ENCODE peak calls at places on chromosomes 11 and 22, in nine cellular contexts. R is adrenal gland, G is spleen, S is transverse colon, Z is ovary, O is heart left ventricle, M is stomach, J is tibial nerve, U is body of pancreas. K is an unnamed sample. For H3K9me3, the result is how much of the 10 kb centered on the place peaks cover.

GRCh38 chr11:62860835-62861563 is 19.7 kb upstream of the SLC3A2 start:
- DNase-seq in R (no peak), G (peak), S (no peak), Z (no peak), O (no peak), M (no peak), J (no peak), U (no peak), K (no peak)

GRCh38 chr11:110761994-110762393 is 49.8 kb upstream of the ARHGAP20 start:
- DNase-seq in R (no peak), G (no peak), S (no peak), Z (no peak), O (no peak), M (no peak), J (no peak), U (no peak), K (no peak)

GRCh38 chr11:898540-899190 is 11.9 kb downstream of the CHID1 start:
- DNase-seq in R (no peak), G (no peak), S (no peak), Z (no peak), O (no peak), M (no peak), J (no peak), U (no peak), K (no peak)

GRCh38 chr11:38131535-38131934 is 1533.5 kb upstream of the RAG2 start:
- DNase-seq in R (no peak), G (no peak), S (no peak), Z (no peak), O (no peak), M (no peak), J (no peak), U (no peak), K (no peak)

GRCh38 chr11:47335733-47336132 is 16.8 kb downstream of the MYBPC3 start:
- DNase-seq in R (no peak), G (peak), S (no peak), Z (no peak), O (no peak), M (no peak), J (no peak), U (no peak), K (no peak)

GRCh38 chr11:58525037-58525614 is 17.2 kb upstream of the OR5B21 start:
- DNase-seq in R (no peak), G (no peak), S (no peak), Z (no peak), O (no peak), M (no peak), J (no peak), U (no peak), K (no peak)

GRCh38 chr22:45007946-45008852 is 1.6 kb downstream of the PHF21B start:
- DNase-seq in R (peak), G (no peak), S (no peak), Z (peak), O (no peak), M (no peak), J (no peak), U (no peak), K (no peak)

GRCh38 chr22:36334081-36334831 is 53.5 kb downstream of the MYH9 start:
- DNase-seq in R (no peak), G (peak), S (peak), Z (no peak), O (no peak), M (no peak), J (no peak), U (no peak), K (no peak)

GRCh38 chr11:2129699-2130366 is 9.4 kb downstream of the IGF2 start:
- DNase-seq in R (no peak), G (peak), S (no peak), Z (no peak), O (peak), M (no peak), J (no peak), U (no peak), K (no peak)

GRCh38 chr11:12247543-12248287 is 129.7 kb upstream of the PARVA start:
- DNase-seq in R (no peak), G (no peak), S (no peak), Z (no peak), O (no peak), M (no peak), J (no peak), U (no peak), K (no peak)

GRCh38 chr11:88447285-88447684 is 109.7 kb upstream of the CTSC start:
- DNase-seq in R (no peak), G (no peak), S (no peak), Z (no peak), O (no peak), M (no peak), J (no peak), U (no peak), K (no peak)

GRCh38 chr11:36214976-36215687 is 74.1 kb downstream of the COMMD9 start:
- DNase-seq in R (no peak), G (no peak), S (no peak), Z (no peak), O (no peak), M (no peak), J (no peak), U (no peak), K (no peak)

GRCh38 chr11:32382339-32383049 is 52.8 kb downstream of the WT1 start:
- DNase-seq in R (no peak), G (no peak), S (no peak), Z (peak), O (no peak), M (no peak), J (no peak), U (no peak), K (no peak)

GRCh38 chr11:38667359-38667758 is 2069.3 kb upstream of the RAG2 start:
- DNase-seq in R (no peak), G (peak), S (no peak), Z (no peak), O (no peak), M (no peak), J (no peak), U (no peak), K (no peak)

GRCh38 chr22:24185501-24186351 is 4.4 kb downstream of the SUSD2 start:
- DNase-seq in R (no peak), G (peak), S (no peak), Z (no peak), O (no peak), M (no peak), J (no peak), U (no peak), K (no peak)

GRCh38 chr11:8757533-8757932 is 74.9 kb downstream of the RPL27A start:
- DNase-seq in R (no peak), G (no peak), S (no peak), Z (no peak), O (no peak), M (no peak), J (no peak), U (no peak), K (no peak)

GRCh38 chr22:19885841-19886592 is 31.3 kb upstream of the GNB1L start:
- DNase-seq in R (no peak), G (peak), S (no peak), Z (no peak), O (peak), M (no peak), J (no peak), U (no peak), K (peak)

GRCh38 chr22:19974935-19975706 is 33.5 kb upstream of the TXNRD2 start:
- DNase-seq in R (no peak), G (no peak), S (no peak), Z (no peak), O (no peak), M (no peak), J (no peak), U (no peak), K (no peak)

GRCh38 chr11:33634291-33634834 is 66.3 kb downstream of the C11orf91 start:
- DNase-seq in R (no peak), G (no peak), S (no peak), Z (no peak), O (no peak), M (no peak), J (no peak), U (no peak), K (no peak)
- H3K4me3 ChIP-seq in R (no peak), G (no peak), S (no peak), Z (no peak), O (no peak), M (no peak), J (no peak), U (no peak), K (no peak)

DNA sequence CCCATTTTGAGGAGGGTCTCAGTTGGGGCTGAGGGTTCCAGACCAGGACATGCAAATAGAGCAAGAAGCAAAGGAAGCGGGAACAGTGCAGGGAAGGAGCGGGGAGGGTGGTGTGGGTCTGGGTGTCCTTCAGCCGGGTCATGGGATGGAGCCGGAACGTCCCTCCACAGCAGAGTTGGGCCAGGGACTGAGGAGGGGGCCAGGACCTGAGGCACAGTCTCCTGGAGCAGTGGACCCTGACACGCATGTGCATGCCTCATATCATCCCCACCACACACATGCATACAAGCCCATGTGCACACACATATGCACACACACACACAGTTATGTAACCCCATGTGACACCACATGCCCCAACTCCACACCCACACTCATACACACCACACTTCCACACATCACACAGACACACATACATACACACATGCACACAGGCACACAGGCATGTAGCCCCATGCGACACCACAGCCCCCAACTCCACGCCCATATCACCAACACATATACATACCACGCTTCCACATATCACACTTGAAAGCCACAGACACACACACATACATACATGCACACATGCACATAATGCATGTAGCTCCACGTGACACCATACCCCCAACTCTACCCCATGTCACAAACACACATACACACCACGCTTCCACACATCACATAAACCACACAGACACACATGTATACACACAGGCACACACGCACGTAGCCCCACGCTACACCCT is 1026.6 kb downstream of the BRD1 start:
- DNase-seq in R (no peak), G (no peak), S (no peak), Z (peak), O (no peak), M (no peak), J (no peak), U (no peak), K (no peak)
- H3K9me3 ChIP-seq in R (under half), G (under half), S (under half), Z (under half), O (under half), M (under half), J (under half), U (under half), K (under half)

DNA sequence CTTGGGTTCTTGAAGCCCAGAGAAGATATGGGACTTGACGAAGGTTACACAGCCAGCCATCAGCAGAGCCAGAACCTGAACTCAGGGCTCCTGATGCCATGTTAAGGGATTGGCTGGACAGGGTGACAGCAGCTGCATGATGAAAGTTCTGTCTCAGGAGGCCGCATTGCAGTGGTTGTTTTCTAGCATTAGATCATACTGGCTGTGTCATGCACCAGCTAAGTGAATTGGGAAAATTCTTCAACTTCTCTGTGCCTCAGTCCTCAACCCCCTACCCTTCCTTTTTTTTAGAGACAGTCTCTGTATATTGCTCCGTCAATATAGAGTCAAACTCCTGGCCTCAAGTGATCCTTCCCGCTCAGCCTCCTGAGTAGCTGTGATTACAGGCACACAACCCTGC is 5.4 kb upstream of the LTBP3 start:
- DNase-seq in R (no peak), G (no peak), S (no peak), Z (no peak), O (no peak), M (no peak), J (no peak), U (no peak), K (no peak)
- TF ChIP-seq POLR2A in R (no peak), G (no peak), S (no peak), Z (no peak), O (no peak), M (no peak), J (no peak), U (no peak), K (no peak)

DNA sequence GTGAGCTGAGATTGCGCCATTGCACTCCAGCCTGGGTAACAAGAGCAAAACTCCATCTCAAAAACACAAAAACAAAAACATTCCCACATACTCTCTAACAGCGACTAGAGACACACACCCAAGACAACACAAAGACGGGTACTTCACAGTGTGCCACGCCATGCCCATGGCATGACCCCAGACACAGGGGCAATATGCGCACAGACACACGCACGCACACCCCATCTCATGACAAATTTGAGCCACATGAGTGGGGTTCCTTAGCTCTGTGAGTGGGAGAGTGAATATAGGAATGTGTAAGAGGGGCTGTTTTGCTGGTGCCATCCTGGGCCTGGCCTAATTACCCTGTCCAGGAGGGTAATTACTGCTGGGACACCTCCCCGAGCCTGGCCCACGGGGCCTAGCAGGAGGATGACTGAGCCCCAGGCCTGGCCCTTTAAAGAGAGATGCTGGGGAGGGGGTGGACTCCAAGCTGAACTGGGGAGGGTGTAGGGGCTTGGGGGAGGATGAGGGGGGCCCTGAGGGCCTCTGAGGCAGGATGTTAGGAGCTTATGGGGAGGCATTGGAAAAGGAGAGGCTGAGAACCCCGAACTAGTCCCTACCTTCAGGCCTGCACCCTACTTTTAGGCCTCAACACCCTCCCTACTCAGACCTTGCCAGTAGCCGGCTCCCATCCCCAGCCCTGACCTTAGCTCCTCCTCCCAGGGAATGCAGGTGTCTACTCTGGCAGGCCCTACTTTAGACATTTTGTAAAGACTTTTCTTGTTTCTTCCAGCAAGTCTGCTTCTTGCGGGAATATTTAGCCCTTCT is 1.5 kb downstream of the LTBP3 start:
- DNase-seq in R (no peak), G (no peak), S (no peak), Z (no peak), O (no peak), M (no peak), J (no peak), U (no peak), K (no peak)
- H3K4me3 ChIP-seq in R (no peak), G (peak), S (no peak), Z (peak), O (peak), M (peak), J (peak), U (no peak), K (peak)

DNA sequence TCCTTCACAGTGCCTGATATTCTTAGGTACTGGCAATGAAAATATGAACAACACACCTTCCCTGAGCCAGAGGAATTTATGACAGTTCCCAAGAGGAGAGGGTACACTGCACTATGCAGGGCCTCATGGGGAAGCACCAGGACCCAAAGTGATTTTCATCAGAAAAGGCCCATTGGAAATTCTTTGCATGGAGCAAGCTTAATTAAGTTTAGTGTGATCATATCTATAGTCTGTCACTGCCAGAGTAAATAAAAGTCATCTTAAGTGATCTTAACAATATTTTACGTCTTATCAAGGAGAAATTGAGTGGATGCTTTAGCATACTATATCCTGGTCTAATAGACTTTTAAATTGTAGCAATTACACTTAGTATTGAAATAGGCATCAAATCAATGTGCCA is 86.5 kb downstream of the ACER3 start:
- DNase-seq in R (no peak), G (no peak), S (no peak), Z (no peak), O (no peak), M (no peak), J (no peak), U (no peak), K (no peak)
- H3K9me3 ChIP-seq in R (under half), G (under half), S (under half), Z (under half), O (under half), M (under half), J (under half), U (under half), K (under half)

GRCh38 chr11:130313383-130314183 is 1.1 kb downstream of the ZBTB44 start:
- DNase-seq in R (no peak), G (no peak), S (no peak), Z (no peak), O (no peak), M (no peak), J (no peak), U (no peak), K (no peak)

GRCh38 chr11:130312046-130312445 is 2.7 kb downstream of the ZBTB44 start:
- DNase-seq in R (no peak), G (no peak), S (no peak), Z (no peak), O (no peak), M (no peak), J (no peak), U (no peak), K (no peak)

GRCh38 chr11:130314749-130315285 is at the start of gene ZBTB44:
- DNase-seq in R (peak), G (peak), S (peak), Z (peak), O (peak), M (peak), J (peak), U (peak), K (peak)

GRCh38 chr11:130315354-130315970 is 745 bp upstream of the ZBTB44 start:
- DNase-seq in R (peak), G (peak), S (peak), Z (peak), O (peak), M (peak), J (no peak), U (peak), K (peak)

GRCh38 chr11:130314184-130314748 is 451 bp downstream of the ZBTB44 start:
- DNase-seq in R (peak), G (peak), S (peak), Z (peak), O (peak), M (peak), J (no peak), U (peak), K (peak)
- TF ChIP-seq POLR2A in R (no peak), G (no peak), S (peak), Z (no peak), O (no peak), M (no peak), J (no peak), U (peak), K (peak)

DNA sequence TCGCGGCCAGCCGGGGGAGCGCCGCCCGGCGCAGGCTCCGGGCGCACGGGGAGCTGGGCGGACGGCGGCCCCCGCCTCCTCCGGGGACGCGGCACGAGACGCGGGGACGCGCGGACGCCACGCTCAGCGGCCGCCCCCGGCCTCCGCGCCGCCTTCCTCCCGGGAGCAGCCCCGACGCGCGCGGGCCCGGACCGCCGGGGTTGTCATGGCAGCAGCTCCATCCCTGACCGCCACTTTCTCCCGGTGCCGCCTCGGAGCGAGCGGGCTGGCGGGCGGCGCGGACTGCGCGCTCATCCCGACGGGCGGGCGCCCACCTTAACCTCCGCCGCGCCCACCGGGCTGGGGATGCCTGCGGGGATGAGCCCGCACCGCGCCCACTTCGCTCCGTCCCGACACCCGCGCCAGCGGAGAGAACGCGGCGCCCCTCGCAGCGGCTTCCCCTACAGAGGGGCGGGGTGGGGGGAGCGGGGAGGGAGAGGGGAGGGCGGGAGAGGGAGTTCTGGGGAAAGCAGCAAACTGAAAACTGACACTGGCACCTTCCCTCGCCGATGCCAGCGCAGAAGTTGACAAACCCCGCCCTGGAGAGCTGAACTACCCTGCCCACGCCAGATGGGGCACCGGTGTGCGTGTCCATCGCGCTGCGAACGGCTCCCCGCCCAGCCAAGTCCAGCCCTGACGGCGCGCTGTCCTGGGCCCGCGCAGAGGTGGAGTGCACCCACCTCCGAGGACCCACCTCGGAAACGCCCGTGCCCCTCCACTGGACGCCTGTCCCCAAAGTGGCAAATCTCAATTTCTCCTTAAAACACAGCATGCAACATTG is 588.4 kb downstream of the OPCML start:
- DNase-seq in R (no peak), G (peak), S (no peak), Z (no peak), O (no peak), M (no peak), J (no peak), U (no peak), K (no peak)
- H3K4me3 ChIP-seq in R (no peak), G (peak), S (no peak), Z (peak), O (peak), M (peak), J (peak), U (no peak), K (no peak)

GRCh38 chr11:3995307-3995706 is 99.3 kb upstream of the RRM1 start:
- DNase-seq in R (no peak), G (no peak), S (no peak), Z (no peak), O (no peak), M (no peak), J (no peak), U (no peak), K (no peak)
- H3K9me3 ChIP-seq in R (under half), G (under half), S (under half), Z (under half), O (under half), M (under half), J (under half), U (under half), K (under half)

GRCh38 chr22:40651057-40651456 is 14.5 kb upstream of the MRTFA start:
- DNase-seq in R (no peak), G (no peak), S (no peak), Z (no peak), O (no peak), M (no peak), J (no peak), U (no peak), K (no peak)
- TF ChIP-seq POLR2A in R (no peak), G (no peak), S (no peak), Z (no peak), O (no peak), M (no peak), J (no peak), U (no peak), K (no peak)

K was measured in Peyer's patch.